ENCODE peak calls at places on chromosomes 1 and 21, in six cellular contexts. One of them, this sample, is unnamed.

GRCh38 chr1:216600730-216601426 is 122.4 kb downstream of the ESRRG start:
- DNase-seq in C1 segment of cervical spinal cord: peak; percentile 94
- DNase-seq in AG20443: peak; percentile 90
- DNase-seq in mucosa of gallbladder: peak; percentile 81
- DNase-seq in ovary: peak; percentile 62
- DNase-seq in NCI-H2171 treated with DMSO at 0.1 percent for 48 hours: peak; percentile 70
- DNase-seq in this sample: peak; percentile 85

GRCh38 chr21:43188712-43189151 is 19.9 kb downstream of the CRYAA start:
- DNase-seq in C1 segment of cervical spinal cord: no peak
- DNase-seq in AG20443: no peak
- DNase-seq in mucosa of gallbladder: peak; percentile 45
- DNase-seq in ovary: no peak
- DNase-seq in NCI-H2171 treated with DMSO at 0.1 percent for 48 hours: no peak
- DNase-seq in this sample: peak; percentile 12

GRCh38 chr1:162847839-162848453 is 13.0 kb downstream of the CCDC190 start:
- DNase-seq in C1 segment of cervical spinal cord: peak; percentile 38
- DNase-seq in AG20443: peak; percentile 72
- DNase-seq in mucosa of gallbladder: peak; percentile 75
- DNase-seq in ovary: peak; percentile 70
- DNase-seq in NCI-H2171 treated with DMSO at 0.1 percent for 48 hours: peak; percentile 60
- DNase-seq in this sample: peak; percentile 81

GRCh38 chr21:33947451-33948095 is 32.0 kb upstream of the ATP5PO start:
- DNase-seq in C1 segment of cervical spinal cord: no peak
- DNase-seq in AG20443: peak; percentile 96
- DNase-seq in mucosa of gallbladder: peak; percentile 84
- DNase-seq in ovary: peak; percentile 65
- DNase-seq in NCI-H2171 treated with DMSO at 0.1 percent for 48 hours: peak; percentile 18
- DNase-seq in this sample: peak; percentile 76

GRCh38 chr1:193537266-193538003 is 351.0 kb upstream of the B3GALT2 start:
- DNase-seq in C1 segment of cervical spinal cord: no peak
- DNase-seq in AG20443: no peak
- DNase-seq in mucosa of gallbladder: no peak
- DNase-seq in ovary: no peak
- DNase-seq in NCI-H2171 treated with DMSO at 0.1 percent for 48 hours: peak; percentile 21
- DNase-seq in this sample: no peak

GRCh38 chr21:27067226-27067625 is 100.3 kb upstream of the ADAMTS5 start:
- DNase-seq in C1 segment of cervical spinal cord: no peak
- DNase-seq in AG20443: no peak
- DNase-seq in mucosa of gallbladder: no peak
- DNase-seq in ovary: no peak
- DNase-seq in NCI-H2171 treated with DMSO at 0.1 percent for 48 hours: no peak
- DNase-seq in this sample: no peak

GRCh38 chr1:156838972-156839371 is 19.9 kb downstream of the INSRR start:
- DNase-seq in C1 segment of cervical spinal cord: peak; percentile 6
- DNase-seq in AG20443: peak; percentile 72
- DNase-seq in mucosa of gallbladder: no peak
- DNase-seq in ovary: no peak
- DNase-seq in NCI-H2171 treated with DMSO at 0.1 percent for 48 hours: peak; percentile 27
- DNase-seq in this sample: no peak

GRCh38 chr1:82161651-82162238 is 361.0 kb downstream of the ADGRL2 start:
- DNase-seq in C1 segment of cervical spinal cord: no peak
- DNase-seq in AG20443: no peak
- DNase-seq in mucosa of gallbladder: no peak
- DNase-seq in ovary: no peak
- DNase-seq in NCI-H2171 treated with DMSO at 0.1 percent for 48 hours: no peak
- DNase-seq in this sample: peak; percentile 37

GRCh38 chr21:40054403-40054802 is 187.2 kb downstream of the PCP4 start:
- DNase-seq in C1 segment of cervical spinal cord: no peak
- DNase-seq in AG20443: no peak
- DNase-seq in mucosa of gallbladder: peak; percentile 40
- DNase-seq in ovary: no peak
- DNase-seq in NCI-H2171 treated with DMSO at 0.1 percent for 48 hours: peak; percentile 98
- DNase-seq in this sample: peak; percentile 75

GRCh38 chr21:25708467-25709065 is 26.1 kb downstream of the ATP5PF start:
- DNase-seq in C1 segment of cervical spinal cord: no peak
- DNase-seq in AG20443: peak; percentile 52
- DNase-seq in mucosa of gallbladder: peak; percentile 40
- DNase-seq in ovary: peak; percentile 15
- DNase-seq in NCI-H2171 treated with DMSO at 0.1 percent for 48 hours: peak; percentile 47
- DNase-seq in this sample: peak; percentile 32

GRCh38 chr1:246035060-246035531 is 472.0 kb downstream of the SMYD3 start:
- DNase-seq in C1 segment of cervical spinal cord: no peak
- DNase-seq in AG20443: peak; percentile 31
- DNase-seq in mucosa of gallbladder: no peak
- DNase-seq in ovary: no peak
- DNase-seq in NCI-H2171 treated with DMSO at 0.1 percent for 48 hours: peak; percentile 65
- DNase-seq in this sample: no peak

GRCh38 chr1:244778356-244778755 is 57.1 kb upstream of the COX20 start:
- DNase-seq in C1 segment of cervical spinal cord: no peak
- DNase-seq in AG20443: peak; percentile 75
- DNase-seq in mucosa of gallbladder: no peak
- DNase-seq in ovary: no peak
- DNase-seq in NCI-H2171 treated with DMSO at 0.1 percent for 48 hours: no peak
- DNase-seq in this sample: no peak

GRCh38 chr1:164772635-164773034 is 213.7 kb downstream of the PBX1 start:
- DNase-seq in C1 segment of cervical spinal cord: no peak
- DNase-seq in AG20443: peak; percentile 80
- DNase-seq in mucosa of gallbladder: peak; percentile 57
- DNase-seq in ovary: no peak
- DNase-seq in NCI-H2171 treated with DMSO at 0.1 percent for 48 hours: no peak
- DNase-seq in this sample: peak; percentile 69

GRCh38 chr1:14926214-14926613 is 227.3 kb upstream of the TMEM51 start:
- DNase-seq in C1 segment of cervical spinal cord: no peak
- DNase-seq in AG20443: no peak
- DNase-seq in mucosa of gallbladder: no peak
- DNase-seq in ovary: no peak
- DNase-seq in NCI-H2171 treated with DMSO at 0.1 percent for 48 hours: no peak
- DNase-seq in this sample: no peak

GRCh38 chr1:198577444-198577843 is 37.0 kb upstream of the ATP6V1G3 start:
- DNase-seq in C1 segment of cervical spinal cord: no peak
- DNase-seq in AG20443: peak; percentile 68
- DNase-seq in mucosa of gallbladder: no peak
- DNase-seq in ovary: no peak
- DNase-seq in NCI-H2171 treated with DMSO at 0.1 percent for 48 hours: no peak
- DNase-seq in this sample: no peak

GRCh38 chr1:224505454-224506093 is 71.0 kb upstream of the WDR26 start:
- DNase-seq in C1 segment of cervical spinal cord: no peak
- DNase-seq in AG20443: no peak
- DNase-seq in mucosa of gallbladder: no peak
- DNase-seq in ovary: no peak
- DNase-seq in NCI-H2171 treated with DMSO at 0.1 percent for 48 hours: peak; percentile 24
- DNase-seq in this sample: no peak

GRCh38 chr1:47679301-47679751 is 241.5 kb downstream of the FOXD2 start:
- DNase-seq in C1 segment of cervical spinal cord: no peak
- DNase-seq in AG20443: no peak
- DNase-seq in mucosa of gallbladder: no peak
- DNase-seq in ovary: no peak
- DNase-seq in NCI-H2171 treated with DMSO at 0.1 percent for 48 hours: no peak
- DNase-seq in this sample: peak; percentile 12

GRCh38 chr1:218361298-218362065 is 16.3 kb downstream of the TGFB2 start:
- DNase-seq in C1 segment of cervical spinal cord: no peak
- DNase-seq in AG20443: peak; percentile 50
- DNase-seq in mucosa of gallbladder: no peak
- DNase-seq in ovary: no peak
- DNase-seq in NCI-H2171 treated with DMSO at 0.1 percent for 48 hours: peak; percentile 92
- DNase-seq in this sample: no peak

This sample was measured in colonic mucosa.